ENCODE peak calls at places on chromosomes 7 and 10, in five cellular contexts. Z, W, U, T and Q are unnamed samples.

GRCh38 chr7:142459557-142459963 is 201.7 kb upstream of the PRSS58 start:
- DNase-seq in T (peak; percentile 19), Z (peak; percentile 63), U (no peak), W (peak; percentile 90), Q (peak; percentile 79)

GRCh38 chr10:51103818-51104217 is 29.5 kb downstream of the PRKG1 start:
- DNase-seq in T (no peak), W (peak; percentile 15), U (no peak), Z (peak; percentile 83), Q (peak; percentile 34)

GRCh38 chr10:13707156-13707881 is 120.6 kb downstream of the PRPF18 start:
- DNase-seq in T (no peak), W (peak; percentile 95), U (peak; percentile 7), Z (peak; percentile 80), Q (peak; percentile 87)

GRCh38 chr10:103042129-103042528 is 124.0 kb downstream of the CNNM2 start:
- DNase-seq in W (no peak), U (no peak), Z (peak; percentile 69), T (peak; percentile 51), Q (no peak)

GRCh38 chr7:143376396-143376795 is 4.7 kb upstream of the ZYX start:
- DNase-seq in W (no peak), T (no peak), Z (no peak), U (no peak), Q (no peak)

GRCh38 chr10:124319926-124320391 is 98.8 kb downstream of the OAT start:
- DNase-seq in Z (no peak), W (no peak), U (no peak), T (no peak), Q (peak; percentile 3)

GRCh38 chr10:126210051-126210651 is 178.1 kb downstream of the ADAM12 start:
- DNase-seq in W (no peak), U (no peak), Z (no peak), T (no peak), Q (no peak)

GRCh38 chr10:30813872-30814471 is 184.4 kb upstream of the LYZL2 start:
- DNase-seq in W (peak; percentile 46), T (no peak), U (no peak), Z (peak; percentile 75), Q (peak; percentile 93)

GRCh38 chr10:99814143-99814542 is 31.7 kb downstream of the ABCC2 start:
- DNase-seq in Z (no peak), T (no peak), W (no peak), U (no peak), Q (no peak)

GRCh38 chr7:29527709-29528108 is 35.9 kb upstream of the PRR15 start:
- DNase-seq in W (no peak), Z (no peak), T (no peak), U (no peak), Q (no peak)

GRCh38 chr10:11875183-11875498 is 52.0 kb downstream of the PROSER2 start:
- DNase-seq in Z (no peak), U (no peak), T (no peak), W (peak; percentile 18), Q (no peak)

GRCh38 chr10:60236869-60237524 is 152.7 kb downstream of the ANK3 start:
- DNase-seq in W (no peak), U (no peak), T (no peak), Z (peak; percentile 44), Q (peak; percentile 7)

GRCh38 chr10:92990615-92991014 is 70.0 kb upstream of the CYP26C1 start:
- DNase-seq in Z (no peak), T (no peak), U (peak; percentile 8), W (no peak), Q (peak; percentile 85)